ENCODE peak calls at places on chromosome 22, in four cellular contexts. I, M, Z and F are unnamed samples.

GRCh38 chr22:36086170-36086490 is 57.5 kb upstream of the RBFOX2 start:
- DNase-seq in Z (no peak), I (no peak), M (no peak), F (no peak)

GRCh38 chr22:23604939-23605712 is 25.0 kb upstream of the IGLL1 start:
- DNase-seq in M (no peak), I (no peak), Z (no peak), F (no peak)

GRCh38 chr22:40436460-40437431 is 66.4 kb downstream of the SGSM3 start:
- DNase-seq in Z (peak), I (no peak), M (peak), F (peak)

GRCh38 chr22:48579035-48579914 is 1248.4 kb downstream of the BRD1 start:
- DNase-seq in M (no peak), Z (no peak), I (no peak), F (no peak)

GRCh38 chr22:22616636-22617035 is 27.8 kb upstream of the GGTLC2 start:
- DNase-seq in Z (no peak), M (no peak), I (no peak), F (no peak)

GRCh38 chr22:38712496-38713207 is 6.9 kb downstream of the GTPBP1 start:
- DNase-seq in Z (no peak), M (no peak), I (no peak), F (no peak)

GRCh38 chr22:43819691-43820670 is 7.9 kb upstream of the EFCAB6 start:
- DNase-seq in Z (no peak), M (no peak), I (no peak), F (no peak)

GRCh38 chr22:36536717-36537116 is 7.8 kb upstream of the EIF3D start:
- DNase-seq in I (no peak), Z (no peak), M (peak), F (no peak)

GRCh38 chr22:30695351-30695762 is 683 bp downstream of the OSBP2 start:
- DNase-seq in Z (no peak), M (peak), I (no peak), F (no peak)

GRCh38 chr22:45584121-45584570 is 81.5 kb downstream of the FBLN1 start:
- DNase-seq in Z (no peak), M (no peak), I (peak), F (no peak)

GRCh38 chr22:50698546-50698945 is 25.9 kb downstream of the SHANK3 start:
- DNase-seq in Z (no peak), M (no peak), I (no peak), F (no peak)

GRCh38 chr22:45127866-45128265 is 35.9 kb upstream of the NUP50 start:
- DNase-seq in M (no peak), Z (peak), I (no peak), F (peak)

GRCh38 chr22:25745341-25746011 is 3.5 kb downstream of the MYO18B start:
- DNase-seq in Z (peak), I (no peak), M (peak), F (peak)

GRCh38 chr22:21778705-21779363 is 43.2 kb upstream of the YPEL1 start:
- DNase-seq in M (no peak), I (no peak), Z (peak), F (peak)

GRCh38 chr22:39941661-39942060 is 18.5 kb upstream of the TMA7B start:
- DNase-seq in I (no peak), M (no peak), Z (no peak), F (no peak)